ENCODE peak calls at places on chromosome 21, in ten cellular contexts. One of them, this sample, is unnamed.

GRCh38 chr21:43659136-43660000 is at the start of the genes HSF2BP and RRP1B:
- DNase-seq in mesothelial cell of epicardium: peak; percentile 72
- DNase-seq in B cell: peak; percentile 74
- DNase-seq in endothelial cell of umbilical vein: peak; percentile 80
- DNase-seq in IMR-90: peak; percentile 79
- DNase-seq in nephron progenitor cell: peak; percentile 87
- DNase-seq in AG04450: no peak
- DNase-seq in GM06990: peak; percentile 89
- DNase-seq in GM23338: peak; percentile 91
- DNase-seq in PC-3: peak; percentile 90
- DNase-seq in this sample: no peak

GRCh38 chr21:14120091-14120734 is 90.5 kb downstream of the LIPI start:
- DNase-seq in AG04450: no peak
- DNase-seq in endothelial cell of umbilical vein: no peak
- DNase-seq in PC-3: peak; percentile 33
- DNase-seq in mesothelial cell of epicardium: no peak
- DNase-seq in GM23338: peak; percentile 82
- DNase-seq in GM06990: no peak
- DNase-seq in nephron progenitor cell: peak; percentile 25
- DNase-seq in B cell: no peak
- DNase-seq in IMR-90: peak; percentile 8
- DNase-seq in this sample: no peak

GRCh38 chr21:21096956-21097355 is 98.7 kb downstream of the NCAM2 start:
- DNase-seq in IMR-90: no peak
- DNase-seq in endothelial cell of umbilical vein: no peak
- DNase-seq in B cell: no peak
- DNase-seq in nephron progenitor cell: no peak
- DNase-seq in mesothelial cell of epicardium: no peak
- DNase-seq in GM23338: no peak
- DNase-seq in AG04450: no peak
- DNase-seq in GM06990: no peak
- DNase-seq in PC-3: peak; percentile 2
- DNase-seq in this sample: no peak

GRCh38 chr21:30257773-30258172 is 25.0 kb downstream of the KRTAP24-1 start:
- DNase-seq in GM23338: peak; percentile 92
- DNase-seq in B cell: no peak
- DNase-seq in mesothelial cell of epicardium: no peak
- DNase-seq in AG04450: no peak
- DNase-seq in IMR-90: no peak
- DNase-seq in endothelial cell of umbilical vein: no peak
- DNase-seq in PC-3: peak; percentile 79
- DNase-seq in GM06990: no peak
- DNase-seq in nephron progenitor cell: peak; percentile 6
- DNase-seq in this sample: no peak

GRCh38 chr21:15455819-15456462 is 273.8 kb upstream of the USP25 start:
- DNase-seq in PC-3: no peak
- DNase-seq in mesothelial cell of epicardium: no peak
- DNase-seq in GM06990: no peak
- DNase-seq in IMR-90: no peak
- DNase-seq in AG04450: no peak
- DNase-seq in endothelial cell of umbilical vein: no peak
- DNase-seq in B cell: no peak
- DNase-seq in nephron progenitor cell: no peak
- DNase-seq in GM23338: no peak
- DNase-seq in this sample: no peak

GRCh38 chr21:26445440-26445839 is 127.6 kb downstream of the CYYR1 start:
- DNase-seq in PC-3: no peak
- DNase-seq in B cell: no peak
- DNase-seq in IMR-90: peak; percentile 2
- DNase-seq in GM23338: no peak
- DNase-seq in mesothelial cell of epicardium: no peak
- DNase-seq in endothelial cell of umbilical vein: no peak
- DNase-seq in nephron progenitor cell: no peak
- DNase-seq in GM06990: no peak
- DNase-seq in AG04450: no peak
- DNase-seq in this sample: no peak

GRCh38 chr21:28207776-28208175 is 784.9 kb downstream of the LTN1 start:
- DNase-seq in GM06990: no peak
- DNase-seq in PC-3: peak; percentile 77
- DNase-seq in AG04450: peak; percentile 45
- DNase-seq in GM23338: no peak
- DNase-seq in endothelial cell of umbilical vein: peak; percentile 10
- DNase-seq in IMR-90: peak; percentile 83
- DNase-seq in nephron progenitor cell: no peak
- DNase-seq in mesothelial cell of epicardium: no peak
- DNase-seq in B cell: no peak
- DNase-seq in this sample: peak; percentile 66

GRCh38 chr21:15037894-15038293 is 26.9 kb downstream of the NRIP1 start:
- DNase-seq in endothelial cell of umbilical vein: no peak
- DNase-seq in GM23338: no peak
- DNase-seq in PC-3: no peak
- DNase-seq in GM06990: no peak
- DNase-seq in mesothelial cell of epicardium: no peak
- DNase-seq in B cell: no peak
- DNase-seq in IMR-90: no peak
- DNase-seq in nephron progenitor cell: no peak
- DNase-seq in AG04450: no peak
- DNase-seq in this sample: no peak

GRCh38 chr21:22881131-22881530 is 1882.9 kb downstream of the NCAM2 start:
- DNase-seq in AG04450: no peak
- DNase-seq in IMR-90: no peak
- DNase-seq in nephron progenitor cell: no peak
- DNase-seq in B cell: no peak
- DNase-seq in GM06990: no peak
- DNase-seq in endothelial cell of umbilical vein: no peak
- DNase-seq in GM23338: peak; percentile 6
- DNase-seq in PC-3: no peak
- DNase-seq in mesothelial cell of epicardium: no peak
- DNase-seq in this sample: no peak

GRCh38 chr21:37645848-37646247 is 270.4 kb downstream of the KCNJ6 start:
- DNase-seq in IMR-90: no peak
- DNase-seq in endothelial cell of umbilical vein: no peak
- DNase-seq in GM06990: no peak
- DNase-seq in AG04450: no peak
- DNase-seq in B cell: no peak
- DNase-seq in nephron progenitor cell: no peak
- DNase-seq in mesothelial cell of epicardium: no peak
- DNase-seq in GM23338: no peak
- DNase-seq in PC-3: peak; percentile 46
- DNase-seq in this sample: no peak

GRCh38 chr21:43598416-43599120 is 60.7 kb downstream of the HSF2BP start:
- DNase-seq in IMR-90: peak; percentile 87
- DNase-seq in mesothelial cell of epicardium: no peak
- DNase-seq in AG04450: no peak
- DNase-seq in PC-3: peak; percentile 42
- DNase-seq in GM06990: no peak
- DNase-seq in endothelial cell of umbilical vein: no peak
- DNase-seq in B cell: no peak
- DNase-seq in nephron progenitor cell: no peak
- DNase-seq in GM23338: no peak
- DNase-seq in this sample: no peak

DNA sequence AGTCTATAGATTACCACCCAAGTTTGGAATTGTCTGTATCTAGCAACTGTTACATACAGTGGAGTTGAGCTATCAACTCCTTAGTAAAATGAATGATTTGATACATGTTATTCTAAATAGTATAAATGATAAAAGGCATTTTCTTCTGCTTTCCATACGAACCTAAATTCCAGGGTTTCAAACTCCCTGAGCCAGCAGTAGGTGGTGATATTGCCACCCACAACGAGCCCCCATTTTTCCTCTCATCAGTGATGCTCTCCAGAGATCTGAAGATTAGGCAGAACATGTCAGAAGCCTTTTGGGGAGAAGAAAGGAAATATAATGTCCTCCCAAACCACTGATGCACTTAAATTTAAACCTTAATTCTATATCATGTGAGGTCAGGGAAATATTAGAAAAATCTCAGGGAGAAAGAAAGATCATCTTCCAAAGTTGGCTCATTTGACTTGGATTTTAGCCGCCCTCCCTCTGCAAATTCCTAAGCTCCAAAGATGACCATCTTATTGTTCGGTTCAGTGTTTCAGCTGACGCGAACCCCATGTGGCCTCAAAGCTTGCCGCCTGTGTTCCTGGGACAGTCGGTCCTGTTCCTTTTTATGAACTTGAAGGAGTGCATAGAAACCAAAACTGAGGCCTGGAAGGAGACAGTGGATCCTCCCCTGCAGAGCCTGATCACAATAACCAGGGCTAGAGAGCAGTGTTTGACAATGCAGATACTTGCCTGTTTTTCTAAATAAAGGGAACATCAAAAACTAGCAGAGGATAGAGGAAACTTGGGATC is 2.3 kb downstream of the EVA1C start:
- DNase-seq in IMR-90: peak; percentile 63
- DNase-seq in endothelial cell of umbilical vein: peak; percentile 75
- DNase-seq in mesothelial cell of epicardium: no peak
- DNase-seq in GM23338: no peak
- DNase-seq in AG04450: no peak
- DNase-seq in B cell: no peak
- DNase-seq in GM06990: no peak
- DNase-seq in nephron progenitor cell: no peak
- DNase-seq in PC-3: peak; percentile 61
- DNase-seq in this sample: no peak
- TF ChIP-seq CTCF in IMR-90: peak; percentile 68
- TF ChIP-seq CTCF in endothelial cell of umbilical vein: peak; percentile 45
- TF ChIP-seq CTCF in mesothelial cell of epicardium: no peak
- TF ChIP-seq CTCF in GM23338: peak; percentile 40
- TF ChIP-seq CTCF in AG04450: peak; percentile 56
- TF ChIP-seq CTCF in B cell: no peak
- TF ChIP-seq CTCF in GM06990: no peak
- TF ChIP-seq CTCF in nephron progenitor cell: no peak
- TF ChIP-seq CTCF in PC-3: peak; percentile 76
- TF ChIP-seq CTCF in this sample: peak; percentile 42

GRCh38 chr21:32844653-32845443 is 73.3 kb upstream of the PAXBP1 start:
- DNase-seq in GM23338: no peak
- DNase-seq in AG04450: no peak
- DNase-seq in endothelial cell of umbilical vein: no peak
- DNase-seq in IMR-90: peak; percentile 43
- DNase-seq in B cell: no peak
- DNase-seq in mesothelial cell of epicardium: no peak
- DNase-seq in PC-3: peak; percentile 61
- DNase-seq in nephron progenitor cell: no peak
- DNase-seq in GM06990: no peak
- DNase-seq in this sample: no peak
- TF ChIP-seq CTCF in GM23338: peak; percentile 15
- TF ChIP-seq CTCF in AG04450: no peak
- TF ChIP-seq CTCF in endothelial cell of umbilical vein: no peak
- TF ChIP-seq CTCF in IMR-90: no peak
- TF ChIP-seq CTCF in B cell: no peak
- TF ChIP-seq CTCF in mesothelial cell of epicardium: no peak
- TF ChIP-seq CTCF in PC-3: peak; percentile 31
- TF ChIP-seq CTCF in nephron progenitor cell: no peak
- TF ChIP-seq CTCF in GM06990: no peak
- TF ChIP-seq CTCF in this sample: peak; percentile 5

GRCh38 chr21:45076245-45076661 is 1.9 kb downstream of the ADARB1 start:
- DNase-seq in GM06990: no peak
- DNase-seq in PC-3: peak; percentile 28
- DNase-seq in GM23338: no peak
- DNase-seq in AG04450: no peak
- DNase-seq in nephron progenitor cell: no peak
- DNase-seq in B cell: no peak
- DNase-seq in IMR-90: peak; percentile 68
- DNase-seq in endothelial cell of umbilical vein: no peak
- DNase-seq in mesothelial cell of epicardium: no peak
- DNase-seq in this sample: no peak

GRCh38 chr21:45073301-45074047 is 906 bp upstream of the ADARB1 start:
- DNase-seq in PC-3: peak; percentile 70
- DNase-seq in AG04450: no peak
- DNase-seq in IMR-90: peak; percentile 44
- DNase-seq in nephron progenitor cell: peak; percentile 61
- DNase-seq in GM06990: no peak
- DNase-seq in endothelial cell of umbilical vein: peak; percentile 26
- DNase-seq in B cell: no peak
- DNase-seq in mesothelial cell of epicardium: no peak
- DNase-seq in GM23338: peak; percentile 64
- DNase-seq in this sample: no peak

GRCh38 chr21:45074048-45074817 is at the start of gene ADARB1:
- DNase-seq in mesothelial cell of epicardium: peak; percentile 48
- DNase-seq in GM23338: peak; percentile 74
- DNase-seq in AG04450: no peak
- DNase-seq in IMR-90: peak; percentile 56
- DNase-seq in B cell: peak; percentile 64
- DNase-seq in nephron progenitor cell: peak; percentile 78
- DNase-seq in GM06990: peak; percentile 72
- DNase-seq in endothelial cell of umbilical vein: peak; percentile 29
- DNase-seq in PC-3: peak; percentile 62
- DNase-seq in this sample: no peak

GRCh38 chr21:45075606-45076244 is 1.3 kb downstream of the ADARB1 start:
- DNase-seq in IMR-90: no peak
- DNase-seq in B cell: no peak
- DNase-seq in PC-3: peak; percentile 33
- DNase-seq in endothelial cell of umbilical vein: peak; percentile 25
- DNase-seq in mesothelial cell of epicardium: no peak
- DNase-seq in nephron progenitor cell: no peak
- DNase-seq in GM06990: no peak
- DNase-seq in AG04450: no peak
- DNase-seq in GM23338: no peak
- DNase-seq in this sample: no peak

GRCh38 chr21:45074818-45075605 is 632 bp downstream of the ADARB1 start:
- DNase-seq in endothelial cell of umbilical vein: peak; percentile 38
- DNase-seq in GM23338: peak; percentile 69
- DNase-seq in GM06990: peak; percentile 58
- DNase-seq in B cell: no peak
- DNase-seq in IMR-90: no peak
- DNase-seq in PC-3: peak; percentile 55
- DNase-seq in nephron progenitor cell: peak; percentile 63
- DNase-seq in AG04450: no peak
- DNase-seq in mesothelial cell of epicardium: no peak
- DNase-seq in this sample: no peak
- TF ChIP-seq CTCF in endothelial cell of umbilical vein: no peak
- TF ChIP-seq CTCF in GM23338: no peak
- TF ChIP-seq CTCF in GM06990: no peak
- TF ChIP-seq CTCF in B cell: no peak
- TF ChIP-seq CTCF in IMR-90: no peak
- TF ChIP-seq CTCF in PC-3: no peak
- TF ChIP-seq CTCF in nephron progenitor cell: no peak
- TF ChIP-seq CTCF in AG04450: no peak
- TF ChIP-seq CTCF in mesothelial cell of epicardium: no peak
- TF ChIP-seq CTCF in this sample: no peak

DNA sequence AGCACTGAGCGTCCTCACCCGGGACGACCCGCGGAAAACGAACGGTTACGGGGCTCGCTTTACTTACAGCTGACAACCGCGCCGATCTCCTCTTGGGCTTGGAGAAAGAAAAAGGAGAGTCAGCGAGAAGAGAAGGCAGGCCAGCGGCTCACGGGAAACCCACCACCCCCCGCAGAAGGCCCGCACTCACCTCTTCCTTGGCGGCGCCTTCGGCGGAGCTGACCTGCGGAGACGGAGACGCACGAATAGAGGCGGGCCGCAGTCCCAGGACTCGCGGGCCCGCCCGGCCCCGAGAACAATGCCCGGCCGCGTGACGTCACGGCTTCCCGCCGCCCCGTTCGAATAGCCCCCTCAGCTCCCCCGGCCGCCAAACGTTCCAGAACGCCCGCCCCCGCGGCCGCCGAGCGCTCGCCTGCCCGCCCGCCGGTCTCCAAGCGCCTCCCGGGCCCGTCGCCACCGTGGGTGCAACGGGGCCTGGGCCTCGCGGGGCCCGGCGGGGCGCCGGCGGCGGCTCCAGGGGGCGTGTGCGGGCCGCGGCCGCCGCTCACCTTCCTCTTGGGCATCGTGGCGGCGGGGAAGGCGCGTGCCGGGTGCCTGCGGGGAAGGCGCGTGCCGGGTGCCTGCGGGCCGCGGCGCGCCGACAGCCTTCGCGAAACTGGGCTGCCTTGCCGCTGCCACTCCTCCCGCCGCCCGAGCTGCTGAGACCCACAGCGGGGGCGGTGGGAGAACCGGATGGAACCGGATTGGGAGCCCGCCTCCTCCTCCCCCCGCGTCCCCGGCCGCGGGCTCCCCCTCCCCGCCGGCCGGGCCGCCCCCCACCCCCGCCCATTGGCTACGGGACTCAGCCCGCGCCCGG is at the start of gene HMGN1:
- DNase-seq in IMR-90: peak; percentile 86
- DNase-seq in PC-3: peak; percentile 67
- DNase-seq in B cell: peak; percentile 85
- DNase-seq in GM06990: peak; percentile 87
- DNase-seq in nephron progenitor cell: peak; percentile 88
- DNase-seq in AG04450: peak; percentile 68
- DNase-seq in endothelial cell of umbilical vein: peak; percentile 80
- DNase-seq in GM23338: peak; percentile 93
- DNase-seq in mesothelial cell of epicardium: peak; percentile 90
- DNase-seq in this sample: peak; percentile 66
- TF ChIP-seq CTCF in IMR-90: peak; percentile 24
- TF ChIP-seq CTCF in PC-3: no peak
- TF ChIP-seq CTCF in B cell: no peak
- TF ChIP-seq CTCF in GM06990: no peak
- TF ChIP-seq CTCF in nephron progenitor cell: no peak
- TF ChIP-seq CTCF in AG04450: no peak
- TF ChIP-seq CTCF in endothelial cell of umbilical vein: no peak
- TF ChIP-seq CTCF in GM23338: no peak
- TF ChIP-seq CTCF in mesothelial cell of epicardium: no peak
- TF ChIP-seq CTCF in this sample: no peak